ENCODE peak calls at places on chromosomes 4 and X, in seven cellular contexts. T is Kasumi-1; J is effector CD4-positive, alpha-beta T cell; V is glutamatergic neuron; G is Caki2; E is T follicular helper cell; M is left colon. P is an unnamed sample.

GRCh38 chrX:71650333-71650969 is 16.9 kb upstream of the LOC101059915 start:
- DNase-seq in T (peak; percentile 44), M (no peak), V (no peak), E (no peak), J (no peak), G (no peak), P (no peak)

GRCh38 chr4:1991596-1992434 is 17.0 kb downstream of the NELFA start:
- DNase-seq in E (no peak), G (peak; percentile 78), M (peak; percentile 22), V (no peak), J (no peak), T (no peak), P (no peak)

GRCh38 chr4:170007113-170007512 is 19.1 kb downstream of the MFAP3L start:
- DNase-seq in V (no peak), J (no peak), E (no peak), G (no peak), M (no peak), T (peak; percentile 11), P (peak; percentile 30)

GRCh38 chr4:41541697-41542096 is 3.7 kb downstream of the LIMCH1 start:
- DNase-seq in M (no peak), V (no peak), T (no peak), G (no peak), E (no peak), J (no peak), P (no peak)

GRCh38 chr4:26525136-26525535 is 34.9 kb upstream of the CCKAR start:
- DNase-seq in M (no peak), V (no peak), T (no peak), E (no peak), G (peak; percentile 32), J (no peak), P (no peak)

GRCh38 chr4:37675587-37676290 is 10.4 kb downstream of the RELL1 start:
- DNase-seq in V (no peak), G (peak; percentile 46), J (no peak), T (no peak), E (no peak), M (peak; percentile 57), P (no peak)

GRCh38 chrX:63664083-63664482 is 120.9 kb downstream of the ARHGEF9 start:
- DNase-seq in V (no peak), E (no peak), T (no peak), M (no peak), G (no peak), J (no peak), P (no peak)

GRCh38 chr4:128155874-128156456 is 94.9 kb downstream of the LARP1B start:
- DNase-seq in T (no peak), G (no peak), V (no peak), J (no peak), M (no peak), E (no peak), P (no peak)

GRCh38 chrX:149462849-149463248 is 42.3 kb downstream of the IDS start:
- DNase-seq in E (no peak), J (no peak), V (no peak), M (no peak), T (no peak), G (no peak), P (no peak)

GRCh38 chr4:111639876-111640275 is 505.4 kb upstream of the FAM241A start:
- DNase-seq in T (no peak), E (no peak), V (no peak), G (peak; percentile 22), J (no peak), M (no peak), P (no peak)

GRCh38 chrX:125202486-125203378 is 116.9 kb upstream of the TEX13C start:
- DNase-seq in E (no peak), J (no peak), T (no peak), M (no peak), V (no peak), G (no peak), P (peak; percentile 57)

GRCh38 chrX:48902776-48903175 is 5.0 kb downstream of the PQBP1 start:
- DNase-seq in M (no peak), V (no peak), T (no peak), G (no peak), E (no peak), J (no peak), P (no peak)

GRCh38 chr4:82043081-82043808 is 330.5 kb downstream of the HNRNPD start:
- DNase-seq in E (no peak), G (no peak), T (no peak), M (peak; percentile 29), V (peak; percentile 21), J (no peak), P (no peak)

GRCh38 chr4:182242793-182243192 is 409 bp upstream of the TENM3 start:
- DNase-seq in J (no peak), V (no peak), T (no peak), G (peak; percentile 82), E (no peak), M (no peak), P (no peak)

GRCh38 chr4:159925770-159926169 is 822.9 kb downstream of the RAPGEF2 start:
- DNase-seq in G (no peak), M (no peak), E (no peak), J (no peak), V (no peak), T (peak; percentile 6), P (no peak)

GRCh38 chrX:103363046-103363445 is 6.7 kb downstream of the TCEAL9 start:
- DNase-seq in G (no peak), M (no peak), J (no peak), E (no peak), T (no peak), V (no peak), P (no peak)

GRCh38 chrX:40109288-40110008 is 11.7 kb upstream of the BCOR start:
- DNase-seq in T (no peak), G (peak; percentile 29), E (no peak), V (no peak), J (no peak), M (peak; percentile 48), P (no peak)

GRCh38 chr4:167475951-167476350 is 241.7 kb upstream of the SPOCK3 start:
- DNase-seq in M (no peak), V (no peak), G (no peak), E (no peak), J (no peak), T (no peak), P (no peak)

GRCh38 chrX:28697732-28698131 is 110.5 kb downstream of the IL1RAPL1 start:
- DNase-seq in V (no peak), T (no peak), G (no peak), M (no peak), J (no peak), E (no peak), P (no peak)

GRCh38 chr4:23061431-23061830 is 368.7 kb downstream of the GBA3 start:
- DNase-seq in E (no peak), M (peak; percentile 44), J (no peak), V (no peak), T (no peak), G (no peak), P (no peak)

GRCh38 chrX:74372272-74372671 is 49.0 kb upstream of the SLC16A2 start:
- DNase-seq in M (no peak), V (no peak), J (no peak), G (no peak), E (no peak), T (no peak), P (no peak)

GRCh38 chrX:108177321-108177990 is 85.9 kb downstream of the ATG4A start:
- DNase-seq in G (no peak), V (no peak), E (no peak), M (no peak), T (no peak), J (no peak), P (no peak)

GRCh38 chr4:6198768-6199343 is 1.5 kb downstream of the JAKMIP1 start:
- DNase-seq in T (no peak), M (no peak), G (peak; percentile 40), V (peak; percentile 52), E (no peak), J (no peak), P (no peak)

P was measured in C1 segment of cervical spinal cord.